ENCODE peak calls at places on chromosomes 16 and 17, in six cellular contexts. M, P, B, F, O and N are unnamed samples.

GRCh38 chr17:75902406-75902805 is 2.3 kb downstream of the MRPL38 start:
- DNase-seq in M (no peak), P (no peak), B (no peak), F (no peak), O (no peak), N (no peak)

GRCh38 chr16:72876221-72876620 is 171.7 kb downstream of the ZFHX3 start:
- DNase-seq in M (peak), P (peak), B (peak), F (peak), O (peak), N (peak)

GRCh38 chr16:56451753-56452689 is 667 bp downstream of the OGFOD1 start:
- DNase-seq in M (peak), P (peak), B (peak), F (peak), O (no peak), N (no peak)

GRCh38 chr17:67056746-67057490 is 12.6 kb downstream of the CACNG1 start:
- DNase-seq in M (no peak), P (no peak), B (no peak), F (no peak), O (no peak), N (no peak)

GRCh38 chr16:50539822-50540710 is 8.1 kb upstream of the NKD1 start:
- DNase-seq in M (no peak), P (no peak), B (no peak), F (no peak), O (no peak), N (no peak)

GRCh38 chr16:88534731-88535141 is 35.5 kb upstream of the ZC3H18 start:
- DNase-seq in M (peak), P (no peak), B (peak), F (peak), O (no peak), N (no peak)

GRCh38 chr17:78242024-78242742 is 10.8 kb downstream of the TMEM235 start:
- DNase-seq in M (no peak), P (no peak), B (no peak), F (no peak), O (no peak), N (no peak)

GRCh38 chr16:11142951-11143740 is 112.9 kb downstream of the SOCS1 start:
- DNase-seq in M (no peak), P (no peak), B (no peak), F (no peak), O (no peak), N (no peak)

GRCh38 chr16:28082624-28083023 is 19.1 kb upstream of the GSG1L start:
- DNase-seq in M (no peak), P (no peak), B (no peak), F (no peak), O (no peak), N (no peak)

GRCh38 chr17:6377906-6378305 is 57.0 kb downstream of the AIPL1 start:
- DNase-seq in M (no peak), P (no peak), B (no peak), F (no peak), O (no peak), N (no peak)

GRCh38 chr16:28133666-28134065 is 70.2 kb upstream of the GSG1L start:
- DNase-seq in M (no peak), P (no peak), B (no peak), F (no peak), O (no peak), N (no peak)

GRCh38 chr16:73572135-73572534 is 524.2 kb upstream of the ZFHX3 start:
- DNase-seq in M (no peak), P (no peak), B (peak), F (no peak), O (no peak), N (no peak)

GRCh38 chr17:44932526-44933097 is 15.0 kb downstream of the KIF18B start:
- DNase-seq in M (no peak), P (no peak), B (no peak), F (no peak), O (no peak), N (no peak)

GRCh38 chr16:56558024-56558747 is 6.7 kb upstream of the MT4 start:
- DNase-seq in M (peak), P (no peak), B (peak), F (peak), O (peak), N (peak)

GRCh38 chr16:11106726-11107125 is 149.3 kb downstream of the SOCS1 start:
- DNase-seq in M (no peak), P (no peak), B (no peak), F (no peak), O (no peak), N (no peak)

GRCh38 chr17:74731347-74731605 is 5.8 kb upstream of the RAB37 start:
- DNase-seq in M (no peak), P (no peak), B (no peak), F (no peak), O (no peak), N (no peak)

GRCh38 chr17:30236297-30236624 is 764 bp upstream of the SLC6A4 start:
- DNase-seq in M (no peak), P (no peak), B (no peak), F (no peak), O (no peak), N (no peak)

GRCh38 chr17:47895254-47895855 is 681 bp upstream of the SP2 start:
- DNase-seq in M (no peak), P (peak), B (peak), F (peak), O (no peak), N (no peak)

GRCh38 chr17:49621946-49622529 is 46.4 kb downstream of the NXPH3 start:
- DNase-seq in M (no peak), P (no peak), B (no peak), F (no peak), O (no peak), N (no peak)

GRCh38 chr16:9647981-9648701 is 534.1 kb downstream of the GRIN2A start:
- DNase-seq in M (peak), P (no peak), B (peak), F (peak), O (no peak), N (no peak)

GRCh38 chr16:13453938-13454553 is 465.9 kb upstream of the ERCC4 start:
- DNase-seq in M (no peak), P (no peak), B (no peak), F (peak), O (no peak), N (peak)

GRCh38 chr17:27481327-27481726 is 25.1 kb downstream of the KSR1 start:
- DNase-seq in M (no peak), P (no peak), B (no peak), F (no peak), O (no peak), N (no peak)

DNA sequence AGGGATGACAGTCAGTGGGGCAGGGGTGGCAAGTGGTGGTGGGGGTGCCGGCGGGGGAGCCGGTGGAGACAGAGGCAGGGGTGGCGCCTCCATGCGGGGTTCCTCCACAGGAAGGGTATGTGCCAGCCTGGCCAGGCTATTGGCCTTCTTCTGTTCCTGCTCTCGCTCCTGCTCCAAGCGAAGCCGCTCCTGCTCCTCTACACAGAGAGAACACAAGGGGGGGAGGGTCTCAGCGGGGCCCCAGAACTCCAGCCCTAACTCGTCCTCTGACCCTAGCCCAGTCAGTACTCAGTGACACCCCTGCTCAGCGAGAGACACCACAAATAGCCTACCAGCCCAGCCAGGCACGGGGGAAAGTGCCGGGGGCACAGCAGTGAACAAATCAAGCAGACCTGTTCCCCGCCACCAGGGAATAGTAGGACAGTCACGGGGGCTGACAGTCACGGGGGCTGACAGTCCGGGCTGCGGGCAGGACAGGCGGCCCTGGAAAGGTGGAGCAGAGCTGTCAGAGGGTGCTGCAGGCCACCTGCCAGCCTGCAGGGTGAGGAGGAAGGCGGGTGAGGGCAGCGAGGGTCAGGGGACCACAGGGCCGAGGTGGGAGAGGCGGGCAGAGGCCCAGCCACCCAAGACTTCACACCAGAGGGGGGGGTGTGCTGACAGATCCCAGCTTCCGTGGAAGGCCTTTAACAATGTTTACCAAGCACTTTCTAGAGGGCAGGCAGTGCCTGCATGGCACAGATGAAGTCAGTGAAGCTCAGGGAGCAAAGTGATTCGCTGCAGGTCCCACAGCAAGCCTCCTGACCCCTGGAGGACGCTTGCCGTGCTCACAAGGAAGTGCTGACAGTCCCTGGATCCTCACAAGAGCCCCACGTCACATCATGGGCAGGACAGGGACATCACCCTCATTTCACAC is 5.3 kb downstream of the MNT start:
- DNase-seq in M (peak), P (no peak), B (peak), F (peak), O (no peak), N (no peak)
- H3K4me3 ChIP-seq in M (no peak), P (peak), B (peak), F (no peak), O (peak), N (no peak)

DNA sequence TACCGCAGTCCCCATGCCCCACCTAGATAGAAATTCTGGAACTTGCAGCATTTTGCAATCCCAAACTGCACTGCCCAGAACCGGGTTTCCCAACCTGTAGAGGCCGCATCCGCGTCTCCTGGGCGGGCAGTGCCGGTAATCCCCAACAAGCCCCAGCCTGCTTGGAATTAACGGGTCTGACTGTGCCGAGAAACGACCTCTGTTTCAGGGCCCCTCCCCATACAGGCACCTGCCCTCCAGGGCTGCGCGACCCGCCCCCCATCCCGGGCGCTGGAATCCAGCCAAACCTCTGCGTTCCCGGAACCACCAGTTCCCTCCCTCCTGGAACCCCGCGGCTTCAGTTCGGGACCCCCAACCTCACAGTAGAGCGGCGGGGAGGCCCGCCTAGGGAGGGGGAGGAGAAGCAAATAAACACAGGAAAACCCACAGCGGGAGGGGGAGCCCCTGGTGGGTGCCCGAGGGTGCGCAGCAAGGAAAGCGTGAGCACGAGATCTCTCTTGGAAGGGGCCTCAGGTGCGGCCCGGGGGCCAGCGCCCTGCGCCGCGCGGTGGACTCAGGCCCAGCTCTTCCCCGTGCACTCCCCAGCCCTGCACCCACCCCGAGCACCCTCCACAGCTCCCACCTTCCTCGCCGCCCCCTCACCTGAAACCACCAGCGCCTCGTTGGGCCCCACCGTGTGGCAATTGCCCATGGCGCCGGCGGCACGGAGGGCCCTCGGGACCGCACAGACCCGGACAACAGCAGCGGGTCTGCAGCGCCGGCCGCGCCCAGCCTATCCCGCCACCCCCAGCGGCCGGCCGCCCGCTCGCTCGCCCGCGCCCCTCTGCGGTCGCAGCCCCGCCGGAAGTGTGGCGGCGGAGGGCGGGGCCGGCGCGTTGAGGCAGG is at the start of gene FLOT2:
- DNase-seq in M (peak), P (no peak), B (peak), F (peak), O (no peak), N (no peak)
- TF ChIP-seq CTCF in M (peak), P (no peak), B (peak), F (peak), O (peak), N (peak)

DNA sequence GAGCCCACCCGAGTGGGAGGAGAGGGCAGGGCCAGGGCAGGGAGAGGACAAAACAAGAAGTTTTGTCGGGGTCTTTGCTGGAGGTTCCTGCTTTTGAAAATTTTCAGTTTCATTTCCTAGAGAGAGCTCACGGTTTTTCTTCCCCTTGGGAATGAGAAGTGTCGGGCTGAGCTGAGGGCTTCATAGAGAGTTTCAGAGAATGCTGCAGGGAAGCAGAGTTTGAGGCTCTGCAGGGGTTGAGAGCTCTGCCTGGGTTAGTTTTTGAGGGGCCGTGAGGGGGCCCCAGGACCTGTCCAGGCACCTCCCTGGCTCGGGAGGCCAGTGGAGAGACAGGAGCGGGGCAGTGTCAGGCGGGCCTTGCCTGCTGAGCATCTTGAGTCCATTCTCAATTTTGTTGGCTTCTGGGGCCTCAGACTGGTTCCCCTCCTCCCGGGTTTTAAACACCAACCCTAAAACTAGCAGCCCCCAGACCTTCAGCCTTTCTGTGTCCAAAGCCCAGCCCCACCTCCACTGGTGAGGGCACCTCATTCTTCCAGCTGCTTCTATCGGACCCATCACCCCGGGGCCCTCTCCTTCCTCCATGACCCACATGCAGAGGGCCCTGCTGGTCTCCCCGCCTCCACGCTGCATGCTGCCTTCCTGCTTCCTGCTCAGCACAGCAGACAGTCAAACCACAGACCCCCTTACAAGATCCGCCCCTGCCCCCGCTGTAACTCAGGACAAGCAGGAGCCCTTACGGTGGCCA is 3.6 kb downstream of the RNF213 start:
- DNase-seq in M (no peak), P (no peak), B (no peak), F (no peak), O (no peak), N (no peak)
- H3K4me3 ChIP-seq in M (no peak), P (no peak), B (no peak), F (peak), O (peak), N (no peak)

GRCh38 chr16:53805747-53806146 is 101.8 kb downstream of the FTO start:
- DNase-seq in M (no peak), P (no peak), B (no peak), F (no peak), O (no peak), N (no peak)
- TF ChIP-seq CTCF in M (no peak), P (no peak), B (no peak), F (no peak), O (no peak), N (no peak)

DNA sequence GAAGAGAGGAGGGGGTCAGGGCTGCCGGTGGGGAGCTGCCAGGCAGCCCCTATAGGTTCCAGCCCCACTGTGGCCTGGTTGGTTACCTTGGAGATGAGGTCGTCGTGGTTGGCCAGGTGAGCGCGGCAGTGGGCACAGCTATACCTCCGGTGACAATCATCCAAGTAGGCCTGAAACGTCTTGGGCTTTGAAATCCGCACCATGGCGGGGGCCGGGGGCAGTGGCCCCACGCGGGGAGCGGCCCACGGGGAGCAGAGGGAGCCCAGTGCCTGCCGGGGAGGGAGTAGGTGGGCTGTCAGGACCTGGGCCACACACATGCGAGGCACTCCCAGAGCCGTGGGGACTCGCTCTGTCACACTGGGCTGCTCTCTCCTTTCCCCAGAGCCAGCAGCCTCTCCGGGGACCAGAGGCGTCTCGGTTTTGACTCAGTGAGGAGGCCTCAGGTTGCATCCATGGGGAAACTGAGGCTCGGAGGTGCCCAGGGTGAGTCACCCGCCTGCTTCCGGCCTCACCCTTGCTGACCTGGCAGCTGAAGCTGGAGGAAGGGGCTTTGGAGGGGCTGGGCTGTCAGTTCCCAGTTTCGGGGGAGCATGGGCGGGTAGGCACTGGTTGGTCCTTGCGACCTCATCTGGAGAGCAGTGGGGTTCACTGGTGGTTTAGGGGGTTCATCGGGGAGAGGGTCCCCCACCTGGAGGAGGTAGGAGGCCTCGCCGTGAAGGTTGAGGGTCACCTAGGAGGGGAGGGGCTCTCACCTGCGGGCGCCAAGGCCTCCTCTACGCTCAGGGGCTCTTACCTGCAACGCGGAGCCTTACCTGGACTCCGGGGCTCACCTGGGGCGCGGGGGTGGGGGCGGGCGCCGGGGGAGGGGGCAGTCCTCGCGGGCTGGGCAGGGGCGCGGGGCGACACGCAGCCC is 591 bp downstream of the YPEL3 start:
- DNase-seq in M (no peak), P (no peak), B (no peak), F (no peak), O (no peak), N (no peak)
- H3K4me3 ChIP-seq in M (peak), P (peak), B (peak), F (peak), O (peak), N (peak)

DNA sequence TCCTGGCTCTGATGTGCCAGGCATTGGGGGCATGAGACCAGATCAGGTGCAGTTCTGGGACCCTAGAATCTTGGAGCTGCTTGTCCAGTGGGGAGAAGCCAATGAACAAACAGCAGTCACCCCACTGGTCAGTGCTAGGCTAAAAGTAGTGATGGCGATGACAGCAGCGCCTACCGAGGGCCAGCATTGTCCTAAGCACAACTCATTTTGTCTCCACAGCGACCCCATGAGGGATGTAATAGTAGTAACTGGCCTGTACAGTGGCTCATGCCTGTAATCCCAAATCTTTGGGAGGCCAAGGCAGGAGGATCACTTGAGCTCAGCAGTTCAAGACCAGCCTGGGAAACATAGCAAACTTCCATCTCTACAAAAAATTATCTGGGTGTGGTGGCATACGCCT is 6.2 kb downstream of the SMCR8 start:
- DNase-seq in M (peak), P (peak), B (peak), F (peak), O (no peak), N (no peak)
- TF ChIP-seq CTCF in M (peak), P (no peak), B (no peak), F (peak), O (peak), N (no peak)

GRCh38 chr17:40283662-40284061 is 4.0 kb upstream of the CDC6 start:
- DNase-seq in M (peak), P (peak), B (peak), F (peak), O (peak), N (peak)

GRCh38 chr17:40286473-40286872 is 1.2 kb upstream of the CDC6 start:
- DNase-seq in M (no peak), P (no peak), B (no peak), F (no peak), O (no peak), N (no peak)

GRCh38 chr17:40287494-40288369 is at the start of gene CDC6:
- DNase-seq in M (peak), P (peak), B (peak), F (peak), O (peak), N (peak)

GRCh38 chr17:40284085-40284713 is 3.5 kb upstream of the CDC6 start:
- DNase-seq in M (peak), P (peak), B (peak), F (peak), O (no peak), N (peak)

GRCh38 chr17:40287159-40287493 is 553 bp upstream of the CDC6 start:
- DNase-seq in M (no peak), P (no peak), B (no peak), F (no peak), O (no peak), N (no peak)
- H3K4me3 ChIP-seq in M (no peak), P (no peak), B (no peak), F (peak), O (peak), N (peak)